ENCODE peak calls at places on chromosomes 5 and 9, in five cellular contexts. Y, B, P, G and T are unnamed samples.

GRCh38 chr9:115999498-115999897 is 154.1 kb upstream of the PAPPA start:
- DNase-seq in Y (no peak), B (no peak), P (peak; percentile 80), G (no peak), T (no peak)

GRCh38 chr9:130328349-130328801 is 62.8 kb downstream of the HMCN2 start:
- DNase-seq in Y (no peak), B (no peak), P (no peak), G (no peak), T (peak; percentile 72)

GRCh38 chr5:83099445-83099844 is 22.1 kb downstream of the XRCC4 start:
- DNase-seq in Y (no peak), B (no peak), P (no peak), G (no peak), T (no peak)

GRCh38 chr9:2220036-2220435 is 204.9 kb downstream of the SMARCA2 start:
- DNase-seq in Y (no peak), B (no peak), P (peak; percentile 68), G (no peak), T (no peak)

GRCh38 chr5:583645-584044 is 28.5 kb upstream of the CEP72 start:
- DNase-seq in Y (no peak), B (no peak), P (no peak), G (no peak), T (no peak)

GRCh38 chr5:34930527-34930844 is 1.1 kb downstream of the DNAJC21 start:
- DNase-seq in Y (no peak), B (no peak), P (peak; percentile 50), G (no peak), T (no peak)

GRCh38 chr9:129586647-129587046 is 34.3 kb downstream of the C9orf50 start:
- DNase-seq in Y (peak; percentile 28), B (no peak), P (no peak), G (no peak), T (no peak)

GRCh38 chr5:53392073-53392472 is 88.4 kb upstream of the FST start:
- DNase-seq in Y (no peak), B (no peak), P (no peak), G (no peak), T (no peak)

GRCh38 chr9:112119225-112120045 is 55.7 kb downstream of the SUSD1 start:
- DNase-seq in Y (no peak), B (no peak), P (no peak), G (no peak), T (no peak)

GRCh38 chr9:123933801-123934200 is 3.9 kb upstream of the DENND1A start:
- DNase-seq in Y (no peak), B (no peak), P (no peak), G (no peak), T (no peak)

GRCh38 chr5:38716516-38716915 is 129.3 kb upstream of the OSMR start:
- DNase-seq in Y (no peak), B (no peak), P (no peak), G (no peak), T (no peak)